ENCODE peak calls at places on chromosomes 4 and X, in ten cellular contexts. Y, U, H, P, X, W, G, Z, V and B are unnamed samples.

GRCh38 chr4:98226396-98226795 is 34.8 kb upstream of the RAP1GDS1 start:
- DNase-seq in H (no peak), P (no peak), G (no peak), V (no peak), Z (no peak), X (no peak), U (no peak), Y (no peak), W (peak), B (no peak)

GRCh38 chr4:161248880-161249279 is 914.9 kb downstream of the FSTL5 start:
- DNase-seq in P (no peak), Z (no peak), Y (no peak), W (no peak), X (no peak), H (no peak), G (no peak), U (no peak), V (no peak), B (no peak)

GRCh38 chr4:169952236-169953088 is 73.7 kb downstream of the MFAP3L start:
- DNase-seq in G (no peak), U (peak), Y (no peak), H (no peak), V (no peak), Z (no peak), X (no peak), P (peak), W (no peak), B (no peak)

GRCh38 chrX:147853701-147854100 is 58.0 kb upstream of the FMR1 start:
- DNase-seq in Y (peak), U (no peak), H (no peak), Z (no peak), G (no peak), W (no peak), P (no peak), V (no peak), X (no peak), B (no peak)

GRCh38 chr4:7759221-7759620 is 180.4 kb downstream of the AFAP1 start:
- DNase-seq in H (no peak), X (no peak), V (no peak), P (peak), Z (no peak), U (no peak), Y (no peak), W (no peak), G (peak), B (no peak)

GRCh38 chr4:76308548-76308947 is 2.0 kb downstream of the STBD1 start:
- DNase-seq in Y (no peak), X (no peak), Z (no peak), W (peak), V (no peak), P (no peak), H (no peak), U (no peak), G (no peak), B (no peak)

GRCh38 chrX:138853936-138854335 is 142.4 kb upstream of the FGF13 start:
- DNase-seq in X (no peak), Y (no peak), W (no peak), P (no peak), H (no peak), G (no peak), V (no peak), Z (no peak), U (no peak), B (no peak)

GRCh38 chr4:1246111-1246881 is 2.6 kb downstream of the CTBP1 start:
- DNase-seq in G (no peak), P (peak), Z (no peak), X (no peak), U (peak), V (peak), H (no peak), Y (no peak), W (peak), B (peak)

GRCh38 chrX:13717697-13718483 is 16.5 kb downstream of the TRAPPC2 start:
- DNase-seq in U (no peak), H (peak), Y (no peak), W (no peak), G (no peak), P (no peak), V (peak), Z (peak), X (no peak), B (peak)

GRCh38 chr4:138910201-138910913 is 105.2 kb upstream of the NOCT start:
- DNase-seq in Z (peak), W (peak), H (peak), G (no peak), X (no peak), P (no peak), V (no peak), Y (no peak), U (no peak), B (no peak)

GRCh38 chrX:136146614-136147319 is 566 bp upstream of the FHL1 start:
- DNase-seq in P (no peak), X (peak), H (no peak), Y (peak), W (no peak), U (no peak), V (peak), G (peak), Z (no peak), B (peak)

GRCh38 chr4:74181225-74181624 is 23.3 kb downstream of the MTHFD2L start:
- DNase-seq in Z (peak), V (no peak), Y (no peak), X (no peak), U (no peak), P (no peak), H (no peak), G (no peak), W (no peak), B (peak)

GRCh38 chr4:56828784-56829535 is 7.5 kb upstream of the SPINK2 start:
- DNase-seq in Z (peak), V (no peak), W (no peak), H (peak), U (peak), P (peak), Y (no peak), G (no peak), X (no peak), B (no peak)

GRCh38 chrX:135596495-135596894 is 76.0 kb downstream of the INTS6L start:
- DNase-seq in H (no peak), G (peak), V (no peak), P (peak), U (peak), W (peak), X (peak), Z (peak), Y (peak), B (peak)

GRCh38 chr4:118348886-118349285 is 3.9 kb downstream of the PRSS12 start:
- DNase-seq in V (no peak), Z (no peak), Y (no peak), H (no peak), X (no peak), P (no peak), U (no peak), W (no peak), G (no peak), B (no peak)

GRCh38 chrX:69179380-69179911 is 14.2 kb upstream of the PJA1 start:
- DNase-seq in U (no peak), X (peak), H (no peak), W (no peak), P (no peak), Y (peak), Z (peak), V (no peak), G (no peak), B (no peak)

GRCh38 chr4:111943796-111944203 is 201.5 kb upstream of the FAM241A start:
- DNase-seq in G (no peak), H (no peak), X (peak), Y (peak), P (peak), V (no peak), Z (peak), W (peak), U (peak), B (peak)

GRCh38 chr4:122874194-122874593 is 47.6 kb downstream of the FGF2 start:
- DNase-seq in V (no peak), P (no peak), U (no peak), Z (peak), G (no peak), H (peak), Y (no peak), W (no peak), X (no peak), B (peak)

GRCh38 chr4:87093443-87094123 is 126.8 kb downstream of the KLHL8 start:
- DNase-seq in P (peak), U (peak), W (peak), Z (peak), H (peak), Y (peak), G (peak), X (peak), V (no peak), B (peak)

GRCh38 chr4:38710053-38710452 is 46.1 kb downstream of the KLF3 start:
- DNase-seq in V (no peak), Y (no peak), Z (no peak), G (no peak), P (peak), U (peak), W (no peak), X (no peak), H (no peak), B (no peak)

GRCh38 chr4:48949518-48950207 is 36.4 kb upstream of the CWH43 start:
- DNase-seq in Y (no peak), W (no peak), P (no peak), U (no peak), Z (peak), V (no peak), X (no peak), H (no peak), G (no peak), B (peak)

GRCh38 chr4:73429118-73429517 is 6.9 kb upstream of the AFP start:
- DNase-seq in P (no peak), H (no peak), Y (no peak), X (no peak), G (no peak), W (no peak), Z (no peak), V (no peak), U (no peak), B (no peak)

GRCh38 chr4:7844247-7844991 is 95.2 kb downstream of the AFAP1 start:
- DNase-seq in P (peak), X (peak), U (no peak), Z (peak), H (peak), W (peak), G (peak), V (peak), Y (peak), B (peak)

GRCh38 chrX:49977319-49978090 is 55.1 kb downstream of the CLCN5 start:
- DNase-seq in U (no peak), G (no peak), Z (no peak), W (no peak), H (no peak), X (no peak), Y (no peak), P (peak), V (no peak), B (no peak)

GRCh38 chr4:11773798-11774197 is 345.1 kb upstream of the HS3ST1 start:
- DNase-seq in U (no peak), G (no peak), Y (no peak), X (no peak), V (no peak), W (no peak), Z (no peak), H (no peak), P (no peak), B (no peak)

GRCh38 chr4:146981651-146982050 is 36.0 kb upstream of the TTC29 start:
- DNase-seq in G (no peak), Z (peak), W (no peak), U (no peak), H (peak), P (no peak), Y (no peak), X (peak), V (no peak), B (peak)

GRCh38 chrX:10414872-10415703 is 205.3 kb downstream of the MID1 start:
- DNase-seq in H (peak), Z (peak), U (no peak), Y (no peak), X (no peak), W (no peak), V (no peak), G (no peak), P (no peak), B (peak)

GRCh38 chr4:112898357-112899141 is 150.9 kb upstream of the ANK2 start:
- DNase-seq in H (no peak), P (no peak), V (no peak), Z (peak), X (peak), U (no peak), Y (peak), W (no peak), G (no peak), B (no peak)

GRCh38 chr4:165965503-165965902 is 92.5 kb downstream of the TLL1 start:
- DNase-seq in H (no peak), W (no peak), G (no peak), P (no peak), X (no peak), V (no peak), U (no peak), Y (no peak), Z (no peak), B (no peak)

GRCh38 chrX:71976753-71977152 is 66.1 kb downstream of the NHSL2 start:
- DNase-seq in H (no peak), X (no peak), U (no peak), Y (no peak), P (peak), Z (no peak), W (no peak), G (no peak), V (no peak), B (no peak)

GRCh38 chrX:39640866-39641265 is 456.9 kb downstream of the BCOR start:
- DNase-seq in Y (no peak), W (no peak), V (no peak), G (no peak), P (peak), U (no peak), X (no peak), Z (no peak), H (no peak), B (no peak)

GRCh38 chr4:13990596-13991589 is 363.4 kb upstream of the BOD1L1 start:
- DNase-seq in V (no peak), U (no peak), G (no peak), H (peak), P (no peak), Y (no peak), X (peak), W (peak), Z (no peak), B (peak)

GRCh38 chr4:11376146-11376545 is 52.5 kb downstream of the HS3ST1 start:
- DNase-seq in X (no peak), G (no peak), Y (no peak), Z (no peak), V (no peak), P (no peak), U (no peak), H (no peak), W (no peak), B (no peak)

GRCh38 chrX:19774905-19775304 is 112.5 kb downstream of the SH3KBP1 start:
- DNase-seq in U (no peak), W (no peak), X (no peak), V (no peak), Z (no peak), H (no peak), P (peak), Y (no peak), G (no peak), B (no peak)

GRCh38 chr4:110681381-110681780 is 58.5 kb upstream of the PITX2 start:
- DNase-seq in X (no peak), W (no peak), G (no peak), U (no peak), Y (no peak), V (no peak), H (no peak), Z (no peak), P (no peak), B (no peak)

GRCh38 chr4:15754323-15754722 is 23.8 kb upstream of the CD38 start:
- DNase-seq in P (no peak), G (peak), Z (peak), H (peak), Y (no peak), W (no peak), V (no peak), X (no peak), U (no peak), B (no peak)

GRCh38 chr4:38860788-38861424 is 4.3 kb upstream of the TLR6 start:
- DNase-seq in Z (no peak), U (peak), V (no peak), Y (peak), P (peak), W (peak), H (no peak), G (peak), X (peak), B (no peak)

GRCh38 chr4:84730375-84730774 is 147.4 kb downstream of the CDS1 start:
- DNase-seq in H (no peak), X (no peak), U (no peak), Y (no peak), P (no peak), V (no peak), G (no peak), W (no peak), Z (no peak), B (no peak)

GRCh38 chrX:7264399-7264798 is 116.4 kb upstream of the PUDP start:
- DNase-seq in U (peak), H (no peak), W (no peak), Z (no peak), Y (no peak), V (no peak), X (no peak), P (peak), G (no peak), B (no peak)

GRCh38 chrX:7263330-7263729 is 115.4 kb upstream of the PUDP start:
- DNase-seq in H (no peak), W (no peak), P (no peak), U (no peak), Z (no peak), G (no peak), V (no peak), Y (no peak), X (no peak), B (no peak)

GRCh38 chrX:7262551-7262950 is 114.6 kb upstream of the PUDP start:
- DNase-seq in W (no peak), G (no peak), Y (no peak), X (no peak), V (no peak), P (no peak), Z (no peak), H (no peak), U (no peak), B (no peak)

GRCh38 chrX:7263961-7264360 is 116.0 kb upstream of the PUDP start:
- DNase-seq in X (no peak), Z (no peak), W (no peak), G (no peak), Y (no peak), H (no peak), P (no peak), U (no peak), V (no peak), B (peak)

DNA sequence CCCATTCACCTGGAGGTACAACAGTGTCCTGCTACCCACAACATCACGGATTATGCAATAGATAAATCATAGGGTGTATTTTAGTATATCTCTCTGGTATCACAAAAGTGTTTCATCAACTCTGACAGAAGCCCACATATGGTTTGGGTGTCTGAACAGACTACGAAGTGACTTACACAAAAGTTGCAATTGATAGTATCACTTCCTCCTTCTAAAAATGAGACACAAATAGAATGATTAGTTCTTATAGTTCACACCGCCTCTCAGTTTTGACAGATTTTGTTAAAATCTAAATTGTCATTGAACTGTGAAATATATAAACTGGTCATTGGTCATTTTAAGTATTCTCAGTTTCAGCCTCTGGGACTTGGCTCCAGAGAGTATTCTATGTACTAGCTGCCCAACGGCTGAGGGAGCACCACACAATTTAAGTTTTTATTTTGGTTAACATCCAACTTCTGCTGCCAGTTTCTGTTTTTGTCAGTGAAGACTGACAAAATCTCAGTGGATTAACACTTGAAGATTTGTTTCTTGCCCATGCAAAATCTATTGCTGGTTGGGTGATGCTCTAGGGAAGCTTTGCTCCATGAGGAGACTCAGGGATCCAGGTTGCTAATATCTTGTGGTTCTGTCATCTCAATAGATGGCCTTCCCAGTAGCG is 113.8 kb upstream of the PUDP start:
- DNase-seq in Z (no peak), V (no peak), Y (no peak), X (no peak), P (peak), U (peak), H (no peak), W (no peak), G (no peak), B (no peak)
- H3K4me3 ChIP-seq in Z (no peak), V (no peak), Y (no peak), X (no peak), P (no peak), U (no peak), H (no peak), W (no peak), G (no peak), B (no peak)

DNA sequence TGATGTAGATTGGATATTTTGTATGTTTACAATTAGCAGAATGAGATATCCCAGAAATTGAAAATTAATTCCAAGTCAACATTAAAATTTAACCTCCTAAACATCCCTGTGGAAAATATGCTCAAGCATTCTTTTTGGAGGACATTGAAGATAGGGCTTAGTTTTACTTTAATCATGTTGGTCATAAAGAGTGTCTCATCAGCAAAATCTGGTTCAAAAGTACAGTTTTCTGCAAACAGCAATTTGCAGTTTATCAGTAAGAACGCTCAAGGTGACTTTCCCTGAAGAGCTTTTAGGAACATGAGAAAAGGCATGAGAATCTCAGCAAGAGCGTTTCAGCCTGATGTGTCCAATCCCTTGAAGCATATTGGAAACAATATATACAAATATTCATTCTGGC is 889.8 kb downstream of the CENPC start:
- DNase-seq in V (no peak), H (no peak), W (no peak), P (no peak), X (no peak), U (no peak), Z (no peak), Y (no peak), G (no peak), B (no peak)
- H3K4me3 ChIP-seq in V (no peak), H (no peak), W (no peak), P (no peak), X (no peak), U (no peak), Z (no peak), Y (no peak), G (no peak), B (no peak)

GRCh38 chrX:45765281-45765680 is 564.6 kb upstream of the DIPK2B start:
- DNase-seq in Z (no peak), X (no peak), P (no peak), G (no peak), U (no peak), H (no peak), Y (no peak), W (no peak), V (no peak), B (no peak)

GRCh38 chrX:45760187-45760742 is 559.6 kb upstream of the DIPK2B start:
- DNase-seq in G (no peak), Z (peak), H (no peak), X (no peak), P (no peak), V (no peak), U (no peak), Y (no peak), W (no peak), B (no peak)

GRCh38 chrX:45762699-45763647 is 562.3 kb upstream of the DIPK2B start:
- DNase-seq in X (no peak), V (no peak), H (no peak), Y (no peak), G (no peak), U (peak), Z (peak), P (peak), W (no peak), B (no peak)

GRCh38 chrX:45758738-45759397 is 558.2 kb upstream of the DIPK2B start:
- DNase-seq in U (peak), G (no peak), H (no peak), Z (peak), P (peak), Y (no peak), V (no peak), W (no peak), X (no peak), B (no peak)

GRCh38 chrX:45761920-45762319 is 561.2 kb upstream of the DIPK2B start:
- DNase-seq in P (no peak), H (no peak), Z (no peak), X (no peak), V (no peak), U (no peak), W (no peak), Y (no peak), G (no peak), B (peak)
- H3K4me3 ChIP-seq in P (no peak), H (no peak), Z (no peak), X (no peak), V (no peak), U (no peak), W (no peak), Y (no peak), G (no peak), B (no peak)

DNA sequence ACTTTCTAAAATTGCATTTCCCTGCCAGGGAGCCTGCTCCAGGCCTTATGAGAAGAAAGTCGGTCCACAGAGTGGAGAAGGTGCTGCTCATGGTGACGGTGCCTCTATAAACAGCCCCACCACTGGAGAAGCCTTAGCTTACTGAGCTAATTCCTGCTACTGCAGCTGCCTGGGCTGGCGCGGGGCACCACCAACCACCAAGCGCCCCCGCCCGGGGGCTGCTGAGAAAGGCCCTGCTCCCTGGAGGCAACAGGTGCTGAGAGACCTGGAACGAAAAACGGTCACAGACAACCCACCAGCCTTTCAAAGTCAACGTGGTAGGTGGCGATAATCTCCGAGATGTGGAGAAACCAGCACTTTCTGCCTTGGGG is 2.9 kb downstream of the HCFC1 start:
- DNase-seq in Z (peak), X (peak), P (peak), V (no peak), U (no peak), Y (peak), W (no peak), H (no peak), G (peak), B (no peak)
- H3K4me3 ChIP-seq in Z (peak), X (peak), P (peak), V (peak), U (peak), Y (peak), W (no peak), H (peak), G (peak), B (peak)